ENCODE peak calls at places on chromosomes 4 and X, in nine cellular contexts. P, H, R, Y, O, M, N, I and A are unnamed samples.

GRCh38 chr4:170741856-170742255 is 652.1 kb upstream of the AADAT start:
- DNase-seq in Y (no peak), P (no peak), N (no peak), H (no peak), R (no peak), I (no peak), O (no peak), M (no peak), A (no peak)

GRCh38 chr4:929970-930625 is 2.0 kb downstream of the GAK start:
- DNase-seq in M (no peak), P (peak), Y (no peak), O (no peak), N (no peak), I (no peak), H (no peak), R (no peak), A (no peak)

GRCh38 chr4:123892997-123893745 is 496.6 kb downstream of the SPRY1 start:
- DNase-seq in Y (no peak), O (no peak), N (no peak), I (no peak), M (no peak), H (no peak), P (no peak), R (no peak), A (no peak)

GRCh38 chrX:20237864-20238263 is 28.8 kb downstream of the RPS6KA3 start:
- DNase-seq in R (no peak), N (no peak), H (no peak), M (no peak), Y (no peak), I (no peak), P (no peak), O (no peak), A (no peak)

GRCh38 chrX:48971325-48972213 is at the start of gene KCND1:
- DNase-seq in I (no peak), N (no peak), P (no peak), O (peak), Y (no peak), H (no peak), M (peak), R (peak), A (no peak)

GRCh38 chr4:76897522-76898384 is at the start of gene SOWAHB:
- DNase-seq in Y (no peak), H (peak), N (peak), I (no peak), O (no peak), R (peak), P (peak), M (no peak), A (no peak)

GRCh38 chr4:477686-478085 is 21.3 kb downstream of the ZNF721 start:
- DNase-seq in Y (no peak), P (peak), R (no peak), H (no peak), N (no peak), O (no peak), M (no peak), I (no peak), A (no peak)

GRCh38 chr4:54719378-54719777 is 61.6 kb downstream of the KIT start:
- DNase-seq in I (no peak), O (no peak), R (no peak), P (no peak), Y (no peak), H (no peak), M (no peak), N (no peak), A (no peak)

GRCh38 chr4:151226004-151226932 is 50.7 kb upstream of the PRSS48 start:
- DNase-seq in N (no peak), H (no peak), Y (no peak), R (no peak), I (no peak), M (no peak), O (no peak), P (no peak), A (no peak)

GRCh38 chr4:148238797-148239196 is 203.4 kb downstream of the NR3C2 start:
- DNase-seq in I (no peak), N (no peak), Y (no peak), M (no peak), P (no peak), O (no peak), H (no peak), R (no peak), A (no peak)

GRCh38 chr4:156190606-156191005 is 236.9 kb upstream of the CTSO start:
- DNase-seq in H (no peak), R (no peak), P (no peak), I (no peak), Y (no peak), O (no peak), M (no peak), N (no peak), A (no peak)

GRCh38 chr4:99808260-99808857 is 8.3 kb upstream of the DAPP1 start:
- DNase-seq in P (peak), Y (peak), I (peak), H (peak), O (no peak), N (peak), R (peak), M (no peak), A (peak)

GRCh38 chrX:86981326-86981890 is 536.2 kb upstream of the KLHL4 start:
- DNase-seq in R (no peak), M (no peak), I (no peak), H (no peak), O (no peak), Y (no peak), N (no peak), P (no peak), A (no peak)

GRCh38 chr4:126241631-126242030 is 926.9 kb downstream of the FAT4 start:
- DNase-seq in I (no peak), R (no peak), H (no peak), M (no peak), Y (no peak), O (no peak), P (no peak), N (no peak), A (no peak)

GRCh38 chrX:110944793-110945466 is 149.3 kb upstream of the CHRDL1 start:
- DNase-seq in H (no peak), P (no peak), O (no peak), I (no peak), M (no peak), R (no peak), Y (no peak), N (no peak), A (no peak)

GRCh38 chrX:30643313-30643821 is 9.9 kb upstream of the GK start:
- DNase-seq in N (no peak), P (no peak), Y (no peak), R (no peak), O (no peak), H (no peak), M (no peak), I (no peak), A (no peak)

GRCh38 chr4:22063613-22064012 is 115.0 kb upstream of the KCNIP4 start:
- DNase-seq in N (no peak), P (no peak), R (no peak), O (no peak), H (no peak), M (no peak), I (no peak), Y (no peak), A (no peak)

GRCh38 chr4:21457086-21457840 is 491.3 kb downstream of the KCNIP4 start:
- DNase-seq in N (no peak), P (no peak), M (no peak), I (no peak), Y (no peak), R (no peak), H (no peak), O (no peak), A (no peak)

GRCh38 chr4:37392540-37393255 is 148.2 kb downstream of the NWD2 start:
- DNase-seq in R (no peak), Y (no peak), H (no peak), M (peak), N (no peak), O (peak), P (peak), I (no peak), A (no peak)

GRCh38 chrX:135194684-135195083 is 23.5 kb upstream of the CT55 start:
- DNase-seq in Y (no peak), M (no peak), P (no peak), I (peak), R (no peak), O (no peak), H (no peak), N (no peak), A (no peak)

GRCh38 chrX:133171962-133172708 is 46.0 kb downstream of the TFDP3 start:
- DNase-seq in O (no peak), H (no peak), R (no peak), M (no peak), N (no peak), P (peak), I (peak), Y (no peak), A (no peak)

GRCh38 chrX:50697691-50698090 is 116.3 kb downstream of the SHROOM4 start:
- DNase-seq in M (no peak), R (no peak), N (no peak), O (no peak), P (no peak), Y (no peak), H (no peak), I (no peak), A (no peak)

GRCh38 chr4:32847466-32847865 is 2127.3 kb downstream of the PCDH7 start:
- DNase-seq in P (no peak), M (no peak), N (no peak), Y (no peak), R (no peak), O (no peak), I (no peak), H (no peak), A (no peak)

GRCh38 chr4:123593655-123594054 is 197.1 kb downstream of the SPRY1 start:
- DNase-seq in I (no peak), N (no peak), M (no peak), R (no peak), Y (no peak), P (no peak), H (no peak), O (no peak), A (no peak)

GRCh38 chr4:144845411-144845810 is 199.5 kb downstream of the HHIP start:
- DNase-seq in M (no peak), N (no peak), R (no peak), H (no peak), I (no peak), O (no peak), Y (no peak), P (no peak), A (no peak)

GRCh38 chrX:6187256-6187655 is 41.4 kb downstream of the NLGN4X start:
- DNase-seq in I (no peak), N (no peak), H (no peak), P (no peak), M (no peak), Y (no peak), R (no peak), O (no peak), A (no peak)

GRCh38 chr4:26058537-26058936 is 144.5 kb downstream of the SMIM20 start:
- DNase-seq in I (no peak), P (peak), O (no peak), Y (peak), M (no peak), N (no peak), R (peak), H (no peak), A (no peak)